ENCODE peak calls at places on chromosomes 16 and 17, in four cellular contexts. One of them, this sample, is unnamed.

GRCh38 chr16:56961851-56962281 is at the start of gene CETP:
- DNase-seq in H9: no peak
- DNase-seq in mesendoderm: no peak
- DNase-seq in IMR-90: no peak
- DNase-seq in this sample: no peak

GRCh38 chr17:27245230-27245696 is 48.7 kb upstream of the WSB1 start:
- DNase-seq in H9: peak; percentile 93
- DNase-seq in mesendoderm: peak; percentile 90
- DNase-seq in IMR-90: peak; percentile 89
- DNase-seq in this sample: peak; percentile 98

GRCh38 chr17:66472123-66472522 is 169.7 kb downstream of the PRKCA start:
- DNase-seq in mesendoderm: no peak
- DNase-seq in IMR-90: no peak
- DNase-seq in H9: no peak
- DNase-seq in this sample: no peak

GRCh38 chr17:58316260-58316960 is 12.2 kb downstream of the TSPOAP1 start:
- DNase-seq in IMR-90: no peak
- DNase-seq in mesendoderm: no peak
- DNase-seq in H9: peak; percentile 25
- DNase-seq in this sample: peak; percentile 59

GRCh38 chr17:7101531-7101930 is 13.1 kb downstream of the ASGR2 start:
- DNase-seq in H9: no peak
- DNase-seq in mesendoderm: no peak
- DNase-seq in IMR-90: no peak
- DNase-seq in this sample: no peak

GRCh38 chr17:40810505-40810904 is 10.7 kb upstream of the KRT28 start:
- DNase-seq in H9: no peak
- DNase-seq in IMR-90: peak; percentile 67
- DNase-seq in mesendoderm: no peak
- DNase-seq in this sample: peak; percentile 16

GRCh38 chr17:66633322-66633965 is 201.5 kb upstream of the CACNG5 start:
- DNase-seq in mesendoderm: no peak
- DNase-seq in H9: no peak
- DNase-seq in IMR-90: peak; percentile 47
- DNase-seq in this sample: no peak

GRCh38 chr17:31825961-31826691 is 32.9 kb downstream of the COPRS start:
- DNase-seq in mesendoderm: no peak
- DNase-seq in IMR-90: peak; percentile 34
- DNase-seq in H9: no peak
- DNase-seq in this sample: peak; percentile 42

DNA sequence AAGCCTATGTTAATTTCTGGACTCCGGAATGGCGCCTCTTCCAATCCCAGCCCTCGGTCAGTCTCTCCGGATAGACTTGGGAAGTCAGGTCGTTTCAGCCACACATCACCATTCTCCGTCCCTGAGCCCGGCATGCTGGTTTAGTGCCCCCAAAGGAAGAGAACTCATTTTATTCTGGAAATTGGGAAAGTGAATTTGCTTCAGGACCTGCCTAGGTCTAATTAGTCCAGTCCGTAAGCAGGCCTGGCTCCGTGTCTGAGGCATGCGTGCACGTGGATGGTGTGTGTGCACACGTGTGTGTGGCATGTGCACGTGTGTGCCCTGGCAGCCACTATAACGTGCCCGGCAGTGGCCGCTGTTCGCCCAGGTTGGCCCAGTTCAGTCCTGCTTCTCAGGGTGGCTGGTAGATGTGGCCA is 77.4 kb downstream of the RPA1 start:
- DNase-seq in mesendoderm: no peak
- DNase-seq in IMR-90: no peak
- DNase-seq in H9: no peak
- DNase-seq in this sample: no peak
- H3K27me3 ChIP-seq in mesendoderm: peaks cover 3% of the 10 kb centered on the region
- H3K27me3 ChIP-seq in IMR-90: peaks cover 59% of the 10 kb centered on the region
- H3K27me3 ChIP-seq in H9: peaks cover 64% of the 10 kb centered on the region
- H3K27me3 ChIP-seq in this sample: peaks cover 15% of the 10 kb centered on the region

GRCh38 chr17:443109-443508 is 90.5 kb upstream of the RPH3AL start:
- DNase-seq in mesendoderm: no peak
- DNase-seq in IMR-90: no peak
- DNase-seq in H9: no peak
- DNase-seq in this sample: no peak
- H3K18ac ChIP-seq in mesendoderm: no peak overlapping the region
- H3K18ac ChIP-seq in IMR-90: no peak overlapping the region
- H3K18ac ChIP-seq in H9: no peak overlapping the region
- H3K18ac ChIP-seq in this sample: no peak overlapping the region

GRCh38 chr17:28501421-28502284 is 4.5 kb upstream of the FOXN1 start:
- DNase-seq in H9: no peak
- DNase-seq in IMR-90: no peak
- DNase-seq in mesendoderm: no peak
- DNase-seq in this sample: no peak

GRCh38 chr17:28499366-28499668 is 6.8 kb upstream of the FOXN1 start:
- DNase-seq in mesendoderm: no peak
- DNase-seq in IMR-90: no peak
- DNase-seq in H9: no peak
- DNase-seq in this sample: no peak

GRCh38 chr17:28499684-28500357 is 6.3 kb upstream of the FOXN1 start:
- DNase-seq in IMR-90: no peak
- DNase-seq in mesendoderm: no peak
- DNase-seq in H9: no peak
- DNase-seq in this sample: no peak

GRCh38 chr17:28498652-28499365 is 7.3 kb upstream of the FOXN1 start:
- DNase-seq in mesendoderm: no peak
- DNase-seq in H9: no peak
- DNase-seq in IMR-90: no peak
- DNase-seq in this sample: no peak

DNA sequence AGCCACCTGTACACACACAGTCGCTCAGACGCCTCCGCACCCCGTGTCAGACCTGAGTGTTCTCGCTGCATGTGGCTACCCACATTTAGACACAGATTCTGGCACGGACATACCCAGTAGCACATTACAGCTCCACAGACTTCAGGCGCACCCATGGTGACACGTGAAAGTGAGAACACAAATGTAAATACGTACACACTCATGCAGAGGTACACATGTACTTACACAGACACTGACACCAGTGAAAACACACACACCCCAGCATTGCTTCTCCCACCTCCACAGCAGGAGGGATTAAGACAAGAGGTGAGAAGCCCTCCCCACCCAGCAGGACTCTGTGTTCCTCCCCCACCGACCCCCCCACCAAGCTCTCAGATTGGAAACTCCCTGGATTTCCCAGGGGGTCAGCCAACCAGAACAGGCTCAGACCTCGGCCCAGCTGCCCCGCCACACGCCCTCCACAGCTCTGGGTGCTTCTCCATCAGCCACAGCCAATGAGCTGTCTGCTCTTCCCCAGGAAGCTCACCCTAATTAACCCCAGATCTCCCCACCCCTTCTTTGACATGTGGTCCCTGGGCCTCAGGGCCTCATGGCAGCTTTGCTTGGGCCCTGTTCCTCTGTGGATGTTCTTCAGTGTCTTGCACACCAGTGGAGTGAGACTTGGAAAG is 5.3 kb upstream of the FOXN1 start:
- DNase-seq in IMR-90: no peak
- DNase-seq in mesendoderm: no peak
- DNase-seq in H9: no peak
- DNase-seq in this sample: no peak
- H3K27me3 ChIP-seq in IMR-90: peaks cover 61% of the 10 kb centered on the region
- H3K27me3 ChIP-seq in mesendoderm: no peaks in the 10 kb centered on the region
- H3K27me3 ChIP-seq in H9: no peaks in the 10 kb centered on the region
- H3K27me3 ChIP-seq in this sample: no peaks in the 10 kb centered on the region

GRCh38 chr17:37744961-37745800 is at the start of gene HNF1B:
- DNase-seq in H9: peak; percentile 83
- DNase-seq in IMR-90: no peak
- DNase-seq in mesendoderm: peak; percentile 80
- DNase-seq in this sample: no peak

GRCh38 chr17:37745801-37746426 is 1.1 kb upstream of the HNF1B start:
- DNase-seq in IMR-90: no peak
- DNase-seq in H9: no peak
- DNase-seq in mesendoderm: no peak
- DNase-seq in this sample: no peak

GRCh38 chr17:37743612-37743874 is 1.3 kb downstream of the HNF1B start:
- DNase-seq in IMR-90: no peak
- DNase-seq in mesendoderm: no peak
- DNase-seq in H9: peak; percentile 70
- DNase-seq in this sample: no peak

GRCh38 chr17:37743875-37744632 is 805 bp downstream of the HNF1B start:
- DNase-seq in IMR-90: no peak
- DNase-seq in mesendoderm: peak; percentile 64
- DNase-seq in H9: peak; percentile 75
- DNase-seq in this sample: peak; percentile 31

DNA sequence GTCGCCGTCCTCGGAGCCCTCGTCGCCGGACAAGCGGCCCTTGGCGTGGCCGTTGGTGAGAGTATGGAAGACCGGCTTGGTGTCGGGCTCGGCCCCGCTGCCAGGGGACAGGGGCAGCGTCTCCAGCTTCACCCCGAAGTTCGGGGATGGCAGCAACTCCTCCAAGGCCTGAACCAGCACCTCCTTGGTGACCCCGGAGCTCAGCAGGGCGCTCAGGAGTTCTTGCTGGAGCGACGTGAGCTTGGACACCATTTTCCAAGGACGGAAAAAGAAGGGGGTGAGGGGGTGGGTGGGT is 279 bp downstream of the HNF1B start:
- DNase-seq in IMR-90: no peak
- DNase-seq in mesendoderm: no peak
- DNase-seq in H9: no peak
- DNase-seq in this sample: no peak
- H3K18ac ChIP-seq in IMR-90: no peak overlapping the region
- H3K18ac ChIP-seq in mesendoderm: no peak overlapping the region
- H3K18ac ChIP-seq in H9: no peak overlapping the region
- H3K18ac ChIP-seq in this sample: no peak overlapping the region

DNA sequence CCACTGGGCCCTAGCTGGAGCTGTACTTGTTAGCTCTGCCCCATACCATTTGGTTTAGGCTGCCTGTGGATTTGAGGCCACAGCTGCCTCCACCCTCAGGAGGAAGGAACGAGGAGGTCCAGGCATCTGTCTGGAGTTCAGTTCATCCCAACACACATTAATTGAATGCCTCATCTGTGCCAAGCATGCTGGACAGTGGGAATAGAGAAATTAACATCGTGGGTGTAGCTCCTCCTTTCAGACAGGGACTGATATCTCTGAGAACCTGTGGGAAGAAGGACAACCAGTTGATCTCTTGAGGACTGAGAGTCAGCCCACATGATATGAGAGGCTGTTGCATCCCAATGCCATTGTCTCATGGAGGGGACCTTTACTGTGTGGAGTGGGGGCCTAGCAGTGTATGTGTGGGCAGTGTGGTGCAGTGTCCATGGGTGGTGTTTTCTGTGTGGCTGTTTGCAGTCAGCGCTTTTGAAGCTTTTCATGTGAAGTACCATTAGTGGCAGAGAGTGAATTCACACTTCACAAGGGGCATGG is 29.4 kb upstream of the DDX52 start:
- DNase-seq in H9: no peak
- DNase-seq in IMR-90: peak; percentile 23
- DNase-seq in mesendoderm: no peak
- DNase-seq in this sample: no peak
- H3K27me3 ChIP-seq in H9: no peaks in the 10 kb centered on the region
- H3K27me3 ChIP-seq in IMR-90: no peaks in the 10 kb centered on the region
- H3K27me3 ChIP-seq in mesendoderm: no peaks in the 10 kb centered on the region
- H3K27me3 ChIP-seq in this sample: no peaks in the 10 kb centered on the region

GRCh38 chr17:77257596-77258458 is 117.1 kb downstream of the SEC14L1 start:
- DNase-seq in mesendoderm: no peak
- DNase-seq in IMR-90: no peak
- DNase-seq in H9: no peak
- DNase-seq in this sample: no peak
- H3K18ac ChIP-seq in mesendoderm: no peak overlapping the region
- H3K18ac ChIP-seq in IMR-90: no peak overlapping the region
- H3K18ac ChIP-seq in H9: no peak overlapping the region
- H3K18ac ChIP-seq in this sample: no peak overlapping the region

GRCh38 chr16:15808071-15808470 is 48.8 kb downstream of the MYH11 start:
- DNase-seq in H9: no peak
- DNase-seq in IMR-90: no peak
- DNase-seq in mesendoderm: no peak
- DNase-seq in this sample: no peak

GRCh38 chr16:15810949-15811348 is 45.9 kb downstream of the MYH11 start:
- DNase-seq in H9: no peak
- DNase-seq in IMR-90: no peak
- DNase-seq in mesendoderm: no peak
- DNase-seq in this sample: no peak

GRCh38 chr16:15810411-15810810 is 46.4 kb downstream of the MYH11 start:
- DNase-seq in IMR-90: no peak
- DNase-seq in H9: no peak
- DNase-seq in mesendoderm: no peak
- DNase-seq in this sample: peak; percentile 38

GRCh38 chr16:15811416-15811777 is 45.4 kb downstream of the MYH11 start:
- DNase-seq in mesendoderm: no peak
- DNase-seq in H9: no peak
- DNase-seq in IMR-90: no peak
- DNase-seq in this sample: no peak

DNA sequence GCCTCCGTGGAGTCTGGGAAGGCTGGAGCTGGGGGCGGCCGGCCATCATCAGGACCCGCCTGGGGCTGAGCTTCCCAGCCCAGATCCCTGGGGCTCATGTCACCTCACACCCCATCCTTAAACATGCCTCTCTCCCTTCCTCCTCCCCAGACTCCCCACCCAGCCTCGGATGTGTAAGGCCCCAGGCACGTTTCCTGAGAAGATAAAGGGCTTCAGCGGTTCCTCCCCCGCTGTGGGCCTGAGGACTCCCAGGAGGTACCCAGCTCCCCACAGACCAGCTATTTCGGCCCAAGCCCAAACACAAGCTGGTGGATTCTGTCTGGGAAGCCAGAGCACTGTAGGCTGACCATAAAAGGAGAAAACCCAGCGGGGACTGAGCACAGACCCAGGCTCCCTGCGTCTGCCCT is 49.2 kb downstream of the MYH11 start:
- DNase-seq in mesendoderm: peak; percentile 61
- DNase-seq in H9: peak; percentile 35
- DNase-seq in IMR-90: peak; percentile 45
- DNase-seq in this sample: no peak
- H3K27me3 ChIP-seq in mesendoderm: no peaks in the 10 kb centered on the region
- H3K27me3 ChIP-seq in H9: no peaks in the 10 kb centered on the region
- H3K27me3 ChIP-seq in IMR-90: peaks cover 3% of the 10 kb centered on the region
- H3K27me3 ChIP-seq in this sample: no peaks in the 10 kb centered on the region

GRCh38 chr16:54342001-54342776 is 55.6 kb upstream of the IRX3 start:
- DNase-seq in H9: no peak
- DNase-seq in IMR-90: no peak
- DNase-seq in mesendoderm: no peak
- DNase-seq in this sample: peak; percentile 97
- H3K18ac ChIP-seq in H9: no peak overlapping the region
- H3K18ac ChIP-seq in IMR-90: no peak overlapping the region
- H3K18ac ChIP-seq in mesendoderm: no peak overlapping the region
- H3K18ac ChIP-seq in this sample: no peak overlapping the region

GRCh38 chr16:1171854-1172428 is 19.0 kb downstream of the CACNA1H start:
- DNase-seq in mesendoderm: no peak
- DNase-seq in IMR-90: no peak
- DNase-seq in H9: no peak
- DNase-seq in this sample: no peak
- H3K27me3 ChIP-seq in mesendoderm: no peaks in the 10 kb centered on the region
- H3K27me3 ChIP-seq in IMR-90: no peaks in the 10 kb centered on the region
- H3K27me3 ChIP-seq in H9: no peaks in the 10 kb centered on the region
- H3K27me3 ChIP-seq in this sample: no peaks in the 10 kb centered on the region